ENCODE peak calls at places on chromosome 17, in five cellular contexts. G is RCC 7860; L is HL-60; V is stimulated activated CD4-positive, alpha-beta T cell treated with anti-CD3 and anti-CD28 coated beads, Interleukin-15, amount 100 ng/mL, for 1 hour; M is AG04450. U is an unnamed sample.

GRCh38 chr17:58328195-58329034 is at the start of gene TSPOAP1:
- DNase-seq in G (no peak), L (peak; percentile 88), V (peak; percentile 74), M (no peak), U (peak; percentile 28)

GRCh38 chr17:6303664-6304063 is 131.3 kb downstream of the AIPL1 start:
- DNase-seq in G (no peak), L (no peak), V (no peak), M (no peak), U (no peak)

GRCh38 chr17:46182961-46183360 is 10.3 kb downstream of the KANSL1 start:
- DNase-seq in G (no peak), L (no peak), V (no peak), M (no peak), U (no peak)

GRCh38 chr17:19610879-19611278 is 37.7 kb upstream of the ALDH3A2 start:
- DNase-seq in G (no peak), L (no peak), V (no peak), M (no peak), U (no peak)

GRCh38 chr17:29613371-29613837 is 9.3 kb downstream of the CORO6 start:
- DNase-seq in G (no peak), L (peak; percentile 72), V (peak; percentile 93), M (no peak), U (peak; percentile 58)

GRCh38 chr17:40318835-40319332 is 9.9 kb downstream of the RARA start:
- DNase-seq in G (no peak), L (no peak), V (no peak), M (no peak), U (no peak)

GRCh38 chr17:12637015-12637414 is 28.7 kb upstream of the MYOCD start:
- DNase-seq in G (peak; percentile 8), L (no peak), V (no peak), M (peak; percentile 92), U (no peak)

GRCh38 chr17:44872131-44872768 is 24.6 kb downstream of the HIGD1B start:
- DNase-seq in G (no peak), L (no peak), V (no peak), M (no peak), U (peak; percentile 4)

GRCh38 chr17:14805348-14805747 is 459.8 kb downstream of the PMP22 start:
- DNase-seq in G (no peak), L (no peak), V (no peak), M (no peak), U (no peak)

GRCh38 chr17:80422981-80423380 is 8.0 kb downstream of the ENDOV start:
- DNase-seq in G (no peak), L (no peak), V (no peak), M (no peak), U (no peak)

GRCh38 chr17:81339502-81340296 is 44.6 kb upstream of the SLC38A10 start:
- DNase-seq in G (peak; percentile 48), L (no peak), V (no peak), M (no peak), U (no peak)

GRCh38 chr17:45228985-45229517 is 7.4 kb downstream of the FMNL1 start:
- DNase-seq in G (peak; percentile 54), L (peak; percentile 99), V (peak; percentile 75), M (peak; percentile 86), U (peak; percentile 20)

GRCh38 chr17:82791532-82791931 is 39.7 kb downstream of the TBCD start:
- DNase-seq in G (peak; percentile 87), L (no peak), V (no peak), M (peak; percentile 77), U (no peak)

GRCh38 chr17:44146375-44147346 is 4.9 kb downstream of the HROB start:
- DNase-seq in G (no peak), L (no peak), V (no peak), M (no peak), U (no peak)

GRCh38 chr17:67053438-67054000 is 9.2 kb downstream of the CACNG1 start:
- DNase-seq in G (no peak), L (no peak), V (no peak), M (no peak), U (no peak)

GRCh38 chr17:27319536-27320221 is 25.8 kb downstream of the WSB1 start:
- DNase-seq in G (no peak), L (no peak), V (no peak), M (no peak), U (peak; percentile 59)

GRCh38 chr17:74450925-74451403 is 15.5 kb upstream of the CD300A start:
- DNase-seq in G (no peak), L (no peak), V (no peak), M (no peak), U (no peak)

GRCh38 chr17:34259151-34259550 is 4.1 kb downstream of the CCL2 start:
- DNase-seq in G (no peak), L (no peak), V (no peak), M (no peak), U (no peak)

GRCh38 chr17:39208893-39209292 is 8.8 kb downstream of the RPL19 start:
- DNase-seq in G (no peak), L (peak; percentile 74), V (no peak), M (no peak), U (no peak)

GRCh38 chr17:17742133-17742621 is 60.9 kb downstream of the RAI1 start:
- DNase-seq in G (no peak), L (no peak), V (no peak), M (no peak), U (peak; percentile 53)

GRCh38 chr17:41666708-41667279 is 21.9 kb upstream of the EIF1 start:
- DNase-seq in G (peak; percentile 61), L (peak; percentile 85), V (peak; percentile 82), M (no peak), U (peak; percentile 77)

GRCh38 chr17:68792042-68792685 is 163.0 kb downstream of the ABCA8 start:
- DNase-seq in G (no peak), L (no peak), V (no peak), M (no peak), U (no peak)

GRCh38 chr17:2796164-2797140 is at the start of gene RAP1GAP2:
- DNase-seq in G (no peak), L (peak; percentile 94), V (peak; percentile 39), M (no peak), U (peak; percentile 38)

GRCh38 chr17:73237714-73238113 is 24.0 kb downstream of the CPSF4L start:
- DNase-seq in G (no peak), L (no peak), V (no peak), M (no peak), U (no peak)

GRCh38 chr17:63519116-63519881 is 3.9 kb upstream of the KCNH6 start:
- DNase-seq in G (no peak), L (no peak), V (no peak), M (no peak), U (no peak)

GRCh38 chr17:15966879-15967248 is 21.9 kb downstream of the ADORA2B start:
- DNase-seq in G (peak; percentile 18), L (peak; percentile 33), V (no peak), M (no peak), U (no peak)

GRCh38 chr17:79728169-79728907 is 2.4 kb upstream of the ENPP7 start:
- DNase-seq in G (peak; percentile 46), L (peak; percentile 73), V (peak; percentile 58), M (peak; percentile 79), U (peak; percentile 32)

GRCh38 chr17:28551421-28552186 is 820 bp downstream of the UNC119 start:
- DNase-seq in G (no peak), L (no peak), V (no peak), M (no peak), U (no peak)

U was measured in amygdala.